ENCODE peak calls at places on chromosome 3, in ten cellular contexts. T is AG10803, O is choroid plexus epithelial cell, K is GM10248, D is fibroblast of mammary gland, H is type B pancreatic cell, A is Calu3, F is thoracic aorta, L is left ventricle myocardium inferior, R is MCF 10A. Y is an unnamed sample.

GRCh38 chr3:179021119-179021903 is 50.3 kb downstream of the ZMAT3 start:
- DNase-seq in D (no peak), R (no peak), H (no peak), F (no peak), T (no peak), L (no peak), K (no peak), A (no peak), O (peak), Y (no peak)

GRCh38 chr3:15269091-15269989 is 63.0 kb downstream of the SH3BP5 start:
- DNase-seq in D (peak), L (peak), H (peak), T (peak), K (peak), O (peak), A (peak), R (peak), F (peak), Y (peak)

GRCh38 chr3:115830764-115831395 is 207.6 kb downstream of the GAP43 start:
- DNase-seq in D (no peak), H (no peak), K (no peak), T (no peak), O (no peak), F (no peak), R (peak), L (no peak), A (no peak), Y (no peak)

GRCh38 chr3:14248477-14248848 is 69.8 kb downstream of the LSM3 start:
- DNase-seq in A (no peak), T (no peak), O (no peak), D (no peak), R (no peak), F (no peak), K (no peak), L (no peak), H (no peak), Y (no peak)

GRCh38 chr3:155078959-155079794 is 942 bp upstream of the MME start:
- DNase-seq in A (no peak), K (peak), H (no peak), T (peak), R (no peak), O (peak), D (peak), F (no peak), L (no peak), Y (peak)

GRCh38 chr3:177468331-177468730 is 271.0 kb upstream of the TBL1XR1 start:
- DNase-seq in H (no peak), R (peak), O (peak), F (no peak), L (peak), A (no peak), D (peak), T (peak), K (no peak), Y (no peak)

GRCh38 chr3:66803206-66803605 is 194.9 kb upstream of the KBTBD8 start:
- DNase-seq in A (no peak), O (no peak), K (no peak), T (no peak), F (no peak), L (no peak), R (no peak), D (no peak), H (no peak), Y (no peak)

GRCh38 chr3:65144791-65145355 is 457.1 kb upstream of the ADAMTS9 start:
- DNase-seq in K (no peak), F (no peak), R (no peak), T (peak), H (no peak), A (no peak), O (peak), D (peak), L (no peak), Y (no peak)

GRCh38 chr3:14047027-14047426 is 77.6 kb downstream of the CHCHD4 start:
- DNase-seq in O (no peak), R (no peak), T (no peak), K (no peak), D (no peak), L (no peak), H (no peak), A (no peak), F (no peak), Y (no peak)

GRCh38 chr3:159733194-159733860 is 255.3 kb upstream of the IL12A start:
- DNase-seq in H (no peak), K (no peak), O (peak), L (no peak), T (peak), R (peak), D (peak), A (no peak), F (no peak), Y (no peak)

GRCh38 chr3:155739154-155739553 is 5.7 kb downstream of the PLCH1 start:
- DNase-seq in D (peak), L (no peak), T (peak), A (no peak), K (no peak), O (peak), H (no peak), R (peak), F (no peak), Y (no peak)

GRCh38 chr3:184011230-184011876 is 6.3 kb downstream of the ABCC5 start:
- DNase-seq in H (no peak), K (no peak), O (no peak), F (no peak), D (no peak), L (no peak), T (no peak), R (no peak), A (no peak), Y (no peak)

GRCh38 chr3:115100172-115100571 is 46.9 kb downstream of the ZBTB20 start:
- DNase-seq in H (no peak), F (no peak), D (peak), O (peak), R (peak), T (peak), L (no peak), A (peak), K (no peak), Y (no peak)

GRCh38 chr3:65810277-65810676 is 228.4 kb downstream of the MAGI1 start:
- DNase-seq in T (peak), D (peak), F (no peak), L (no peak), H (no peak), A (no peak), O (no peak), R (no peak), K (no peak), Y (no peak)

GRCh38 chr3:188627652-188628051 is 473.7 kb downstream of the LPP start:
- DNase-seq in T (peak), R (peak), A (no peak), F (no peak), O (peak), H (no peak), K (no peak), D (peak), L (no peak), Y (no peak)

GRCh38 chr3:30232142-30232541 is 374.3 kb upstream of the TGFBR2 start:
- DNase-seq in H (no peak), D (peak), O (peak), R (peak), K (no peak), F (no peak), A (no peak), L (no peak), T (peak), Y (no peak)

GRCh38 chr3:169573129-169573528 is 90.4 kb downstream of the MECOM start:
- DNase-seq in T (no peak), A (no peak), O (peak), K (no peak), D (no peak), R (no peak), L (no peak), F (no peak), H (no peak), Y (no peak)

GRCh38 chr3:13710251-13710650 is 161.3 kb downstream of the FBLN2 start:
- DNase-seq in F (no peak), K (no peak), D (no peak), L (no peak), H (peak), A (no peak), O (no peak), R (no peak), T (no peak), Y (no peak)

GRCh38 chr3:48595526-48596121 is 495 bp upstream of the COL7A1 start:
- DNase-seq in K (no peak), L (no peak), T (peak), F (peak), R (peak), D (peak), O (peak), H (no peak), A (peak), Y (no peak)

GRCh38 chr3:170622369-170623159 is 36.7 kb upstream of the SLC7A14 start:
- DNase-seq in A (no peak), K (no peak), T (peak), O (peak), F (no peak), L (peak), R (no peak), H (no peak), D (peak), Y (no peak)
- TF ChIP-seq CTCF in A (no peak), K (no peak), T (peak), O (peak), F (no peak), L (no peak), R (no peak), H (no peak), D (no peak), Y (no peak)

DNA sequence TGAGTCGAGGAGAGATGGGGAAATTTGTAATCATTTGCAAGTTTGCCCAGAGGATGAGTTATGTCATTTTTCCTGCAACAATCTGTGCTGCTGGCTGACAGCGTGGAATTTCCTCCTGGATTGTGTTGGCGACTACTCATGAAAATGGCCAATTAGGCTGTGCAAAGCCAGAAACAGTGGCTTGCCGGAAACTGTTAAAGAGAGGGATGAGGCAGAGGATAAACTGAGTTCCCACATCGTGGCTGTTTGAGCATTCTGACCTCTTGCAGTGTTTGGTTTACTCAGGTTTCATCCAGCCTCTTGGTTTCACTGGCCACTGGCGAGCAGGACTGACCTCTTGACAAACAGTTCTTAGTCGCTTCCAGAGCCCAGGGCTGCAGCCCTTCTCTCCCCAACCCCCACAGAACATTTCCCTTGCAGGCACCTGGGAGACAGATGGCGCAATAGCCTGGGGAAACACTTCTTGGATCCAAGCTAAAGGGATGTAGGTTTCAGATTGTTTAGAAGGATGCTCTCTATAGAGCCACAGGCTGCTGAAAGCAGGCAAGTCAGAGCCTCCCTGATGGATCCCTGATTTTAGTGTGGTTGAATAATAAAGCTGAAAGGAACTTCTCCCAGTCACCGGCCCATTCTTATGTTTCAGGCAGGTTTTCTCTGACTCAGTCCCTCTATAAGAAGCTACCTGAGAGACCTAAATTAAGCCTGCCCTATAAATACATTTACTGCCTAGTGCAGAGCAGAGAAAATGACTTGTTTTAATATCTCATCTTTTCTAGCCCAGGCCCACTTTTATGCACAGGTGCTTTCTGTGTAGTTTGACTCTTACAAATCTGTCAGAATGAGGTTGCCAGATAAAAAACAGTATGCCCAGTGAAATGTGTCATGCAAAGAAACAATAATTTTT is 92.8 kb upstream of the UBE2E1 start:
- DNase-seq in F (no peak), D (peak), A (peak), H (no peak), L (peak), K (no peak), O (peak), T (peak), R (peak), Y (no peak)
- TF ChIP-seq CTCF in F (no peak), D (no peak), A (no peak), H (no peak), L (peak), K (no peak), O (peak), T (no peak), R (no peak), Y (no peak)

GRCh38 chr3:71069797-71070196 is 513.7 kb downstream of the FOXP1 start:
- DNase-seq in T (peak), O (peak), H (no peak), K (peak), D (peak), F (peak), A (peak), L (peak), R (peak), Y (peak)
- TF ChIP-seq CTCF in T (peak), O (peak), H (peak), K (peak), D (peak), F (no peak), A (peak), L (peak), R (peak), Y (no peak)

GRCh38 chr3:58692484-58692883 is 25.9 kb upstream of the FAM3D start:
- DNase-seq in H (no peak), A (no peak), T (no peak), K (no peak), F (no peak), L (no peak), R (no peak), D (no peak), O (no peak), Y (no peak)
- TF ChIP-seq CTCF in H (no peak), A (no peak), T (no peak), K (no peak), F (no peak), L (no peak), R (no peak), D (no peak), O (no peak), Y (no peak)

DNA sequence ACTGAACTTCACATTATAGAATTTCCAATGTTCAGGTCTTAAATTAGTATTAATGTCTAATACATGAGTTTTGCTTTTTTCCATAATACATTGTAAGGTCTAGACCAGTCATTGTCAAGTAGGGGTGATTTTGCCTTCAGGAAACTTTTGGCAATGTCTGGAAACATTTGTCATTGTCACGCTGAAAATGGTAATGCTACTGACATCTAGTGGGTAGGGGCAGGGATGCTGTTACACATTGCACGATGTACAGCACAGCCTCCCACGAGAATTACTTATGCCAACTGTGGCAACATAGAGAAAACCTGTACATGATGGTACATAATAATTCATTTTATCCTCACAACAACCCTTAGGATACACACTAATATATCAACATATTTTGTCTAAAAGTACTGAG is 384.1 kb downstream of the CADM2 start:
- DNase-seq in A (peak), L (no peak), O (peak), T (no peak), F (no peak), H (no peak), R (peak), D (no peak), K (no peak), Y (peak)
- TF ChIP-seq CTCF in A (peak), L (no peak), O (peak), T (no peak), F (no peak), H (peak), R (peak), D (no peak), K (no peak), Y (no peak)

GRCh38 chr3:33377931-33378330 is 62.3 kb downstream of the UBP1 start:
- DNase-seq in F (no peak), R (peak), A (no peak), L (no peak), T (peak), K (no peak), D (peak), H (no peak), O (peak), Y (no peak)

GRCh38 chr3:33377489-33377888 is 62.7 kb downstream of the UBP1 start:
- DNase-seq in H (no peak), R (no peak), D (no peak), T (no peak), F (no peak), O (no peak), K (no peak), A (no peak), L (no peak), Y (no peak)

GRCh38 chr3:33372218-33373081 is 67.8 kb downstream of the UBP1 start:
- DNase-seq in D (peak), T (peak), R (peak), H (no peak), A (peak), F (no peak), K (peak), O (peak), L (no peak), Y (peak)

GRCh38 chr3:33373082-33373437 is 67.1 kb downstream of the UBP1 start:
- DNase-seq in H (no peak), T (no peak), D (no peak), K (no peak), F (no peak), R (no peak), O (no peak), A (no peak), L (no peak), Y (no peak)
- TF ChIP-seq CTCF in H (no peak), T (no peak), D (no peak), K (no peak), F (no peak), R (no peak), O (no peak), A (no peak), L (no peak), Y (no peak)

GRCh38 chr3:128073807-128074206 is 21.6 kb downstream of the SEC61A1 start:
- DNase-seq in R (peak), L (no peak), F (no peak), D (no peak), K (no peak), A (no peak), O (no peak), T (no peak), H (no peak), Y (no peak)
- TF ChIP-seq CTCF in R (no peak), L (no peak), F (no peak), D (no peak), K (no peak), A (no peak), O (no peak), T (no peak), H (no peak), Y (no peak)